ENCODE peak calls at places on chromosomes 7 and 10, in four cellular contexts. P is NCI-H1105 treated with DMSO at 0.1 percent for 48 hours, G is islet precursor cell, A is right cardiac atrium. O is an unnamed sample.

GRCh38 chr10:124550305-124551034 is 88.8 kb downstream of the LHPP start:
- DNase-seq in A (no peak), G (no peak), P (no peak), O (no peak)

GRCh38 chr10:73886625-73887024 is 12.3 kb upstream of the CAMK2G start:
- DNase-seq in P (no peak), A (no peak), G (no peak), O (no peak)

GRCh38 chr7:122520961-122521555 is 177.9 kb downstream of the RNF133 start:
- DNase-seq in A (no peak), P (peak; percentile 59), G (no peak), O (no peak)

GRCh38 chr7:158910254-158911053 is 54.1 kb downstream of the DYNC2I1 start:
- DNase-seq in G (no peak), P (no peak), A (no peak), O (no peak)

GRCh38 chr7:111437736-111438135 is 124.6 kb downstream of the IMMP2L start:
- DNase-seq in G (no peak), P (no peak), A (no peak), O (no peak)

GRCh38 chr10:112307631-112308502 is 24.7 kb downstream of the TECTB start:
- DNase-seq in P (peak; percentile 28), G (peak; percentile 79), A (peak; percentile 60), O (no peak)

GRCh38 chr10:68212721-68213352 is 19.1 kb downstream of the ATOH7 start:
- DNase-seq in A (no peak), P (peak; percentile 6), G (no peak), O (no peak)

GRCh38 chr10:24156686-24157085 is 52.3 kb upstream of the KIAA1217 start:
- DNase-seq in A (no peak), G (no peak), P (no peak), O (no peak)

GRCh38 chr10:80509403-80510161 is 28.1 kb upstream of the SH2D4B start:
- DNase-seq in A (no peak), G (peak; percentile 94), P (no peak), O (no peak)

GRCh38 chr10:60430836-60431597 is 41.3 kb upstream of the ANK3 start:
- DNase-seq in A (no peak), G (no peak), P (no peak), O (no peak)

GRCh38 chr7:29620531-29620930 is 56.9 kb downstream of the PRR15 start:
- DNase-seq in G (no peak), P (no peak), A (no peak), O (no peak)

GRCh38 chr10:35843524-35844171 is 201.6 kb upstream of the FZD8 start:
- DNase-seq in P (no peak), G (peak; percentile 49), A (peak; percentile 73), O (no peak)

GRCh38 chr10:116669832-116670644 is 49.3 kb downstream of the PNLIPRP2 start:
- DNase-seq in A (no peak), P (no peak), G (peak; percentile 94), O (no peak)

GRCh38 chr10:30182191-30183075 is 123.0 kb upstream of the JCAD start:
- DNase-seq in G (peak; percentile 98), A (no peak), P (no peak), O (no peak)

GRCh38 chr7:51224811-51225581 is 91.6 kb downstream of the COBL start:
- DNase-seq in A (no peak), P (no peak), G (peak; percentile 79), O (peak; percentile 58)

GRCh38 chr7:151381333-151382078 is 28.3 kb downstream of the WDR86 start:
- DNase-seq in G (peak; percentile 75), A (no peak), P (peak; percentile 31), O (peak; percentile 80)

GRCh38 chr7:117808273-117808868 is 64.9 kb downstream of the CTTNBP2 start:
- DNase-seq in G (no peak), P (peak; percentile 92), A (peak; percentile 86), O (peak; percentile 54)

GRCh38 chr7:73329861-73330581 is 2.1 kb downstream of the FKBP6 start:
- DNase-seq in P (no peak), A (no peak), G (peak; percentile 69), O (no peak)

GRCh38 chr7:128361463-128362441 is at the start of gene PRRT4:
- DNase-seq in G (peak; percentile 75), A (peak; percentile 82), P (peak; percentile 23), O (no peak)

GRCh38 chr7:17991866-17992648 is 35.6 kb downstream of the PRPS1L1 start:
- DNase-seq in A (peak; percentile 45), G (no peak), P (no peak), O (no peak)

O was measured in lower leg skin.